ENCODE peak calls at places on chromosomes 12 and 14, in eight cellular contexts. J, S, E, D, W, P, L and H are unnamed samples.

GRCh38 chr14:37493606-37494005 is 101.4 kb downstream of the FOXA1 start:
- DNase-seq in L (no peak), W (no peak), J (no peak), P (no peak), S (no peak), E (no peak), D (no peak), H (no peak)

GRCh38 chr14:27411021-27411420 is 813.2 kb upstream of the NOVA1 start:
- DNase-seq in J (no peak), E (no peak), W (no peak), D (no peak), P (peak), L (no peak), S (no peak), H (no peak)

GRCh38 chr12:121400332-121401139 is 618 bp downstream of the RNF34 start:
- DNase-seq in D (peak), E (peak), J (peak), S (peak), L (no peak), P (peak), W (no peak), H (peak)

GRCh38 chr14:49853158-49853477 is 530 bp upstream of the NEMF start:
- DNase-seq in P (no peak), W (no peak), L (no peak), S (no peak), J (no peak), E (no peak), D (no peak), H (no peak)

GRCh38 chr12:9741726-9742125 is 8.8 kb upstream of the CLECL1 start:
- DNase-seq in W (no peak), E (peak), S (no peak), P (no peak), L (peak), D (no peak), J (peak), H (no peak)

GRCh38 chr14:85527458-85527857 is 2.5 kb upstream of the FLRT2 start:
- DNase-seq in D (no peak), L (no peak), P (peak), J (no peak), E (no peak), S (no peak), W (no peak), H (no peak)

GRCh38 chr12:116958402-116959197 is 47.9 kb downstream of the FBXW8 start:
- DNase-seq in J (no peak), S (no peak), W (no peak), E (no peak), P (peak), L (no peak), D (no peak), H (no peak)

GRCh38 chr14:95311752-95312151 is 8.0 kb downstream of the CLMN start:
- DNase-seq in J (no peak), L (peak), P (peak), D (no peak), W (no peak), E (no peak), S (peak), H (no peak)

GRCh38 chr12:122226366-122227222 is 742 bp upstream of the DIABLO start:
- DNase-seq in J (no peak), E (no peak), W (no peak), P (no peak), D (no peak), S (no peak), L (no peak), H (no peak)

GRCh38 chr14:96281486-96281885 is 25.5 kb downstream of the BDKRB1 start:
- DNase-seq in S (no peak), J (no peak), E (no peak), L (no peak), W (no peak), P (no peak), D (no peak), H (peak)

GRCh38 chr12:62588916-62589315 is 122.3 kb downstream of the MON2 start:
- DNase-seq in J (no peak), S (no peak), D (no peak), P (peak), L (no peak), E (no peak), W (no peak), H (no peak)

GRCh38 chr14:37571391-37571790 is 23.7 kb downstream of the FOXA1 start:
- DNase-seq in S (no peak), E (no peak), P (no peak), D (no peak), L (no peak), J (no peak), W (no peak), H (no peak)

GRCh38 chr12:49588761-49589516 is 16.5 kb downstream of the FAM186B start:
- DNase-seq in E (no peak), L (peak), D (no peak), S (no peak), J (no peak), P (peak), W (no peak), H (peak)